ENCODE peak calls at places on chromosomes 7 and 10, in six cellular contexts. V, J, Y, M, I and A are unnamed samples.

GRCh38 chr10:56505555-56505954 is 144.5 kb upstream of the ZWINT start:
- DNase-seq in V (no peak), J (no peak), Y (no peak), M (no peak), I (no peak), A (no peak)

GRCh38 chr10:71778071-71778470 is 4.8 kb upstream of the VSIR start:
- DNase-seq in V (no peak), J (no peak), Y (no peak), M (no peak), I (no peak), A (no peak)

GRCh38 chr7:90236890-90237289 is 8.1 kb upstream of the CFAP69 start:
- DNase-seq in V (no peak), J (no peak), Y (no peak), M (no peak), I (no peak), A (no peak)

GRCh38 chr10:61464461-61465215 is 11.5 kb upstream of the TMEM26 start:
- DNase-seq in V (no peak), J (no peak), Y (no peak), M (no peak), I (no peak), A (no peak)

GRCh38 chr10:94049911-94050310 is 56.2 kb downstream of the PLCE1 start:
- DNase-seq in V (no peak), J (no peak), Y (peak), M (no peak), I (no peak), A (no peak)

GRCh38 chr10:34024708-34025425 is 690.4 kb upstream of the NRP1 start:
- DNase-seq in V (peak), J (no peak), Y (no peak), M (peak), I (no peak), A (no peak)

GRCh38 chr10:112503643-112504042 is 56.6 kb downstream of the VTI1A start:
- DNase-seq in V (no peak), J (no peak), Y (no peak), M (no peak), I (no peak), A (no peak)

GRCh38 chr10:26780793-26781601 is 79.8 kb downstream of the ABI1 start:
- DNase-seq in V (peak), J (no peak), Y (no peak), M (no peak), I (no peak), A (no peak)

GRCh38 chr7:42156541-42156865 is 80.5 kb downstream of the GLI3 start:
- DNase-seq in V (no peak), J (no peak), Y (no peak), M (no peak), I (no peak), A (no peak)

GRCh38 chr10:61832866-61833481 is 68.5 kb upstream of the ARID5B start:
- DNase-seq in V (no peak), J (no peak), Y (no peak), M (no peak), I (no peak), A (no peak)

GRCh38 chr7:99326408-99326782 is 697 bp downstream of the ARPC1A start:
- DNase-seq in V (no peak), J (no peak), Y (no peak), M (no peak), I (no peak), A (no peak)

GRCh38 chr10:92240289-92241157 is 50.4 kb downstream of the CPEB3 start:
- DNase-seq in V (peak), J (peak), Y (peak), M (peak), I (peak), A (peak)

GRCh38 chr7:105198223-105198622 is 184.2 kb downstream of the KMT2E start:
- DNase-seq in V (no peak), J (no peak), Y (no peak), M (no peak), I (no peak), A (no peak)

GRCh38 chr10:129483427-129484010 is 16.5 kb downstream of the MGMT start:
- DNase-seq in V (no peak), J (no peak), Y (no peak), M (no peak), I (no peak), A (no peak)

GRCh38 chr10:43140414-43140813 is 2.2 kb downstream of the CSGALNACT2 start:
- DNase-seq in V (peak), J (no peak), Y (no peak), M (no peak), I (no peak), A (no peak)

GRCh38 chr10:69958232-69958902 is 94.3 kb upstream of the MACROH2A2 start:
- DNase-seq in V (peak), J (no peak), Y (no peak), M (peak), I (no peak), A (peak)

GRCh38 chr10:74437822-74438221 is 286.8 kb downstream of the ADK start:
- DNase-seq in V (peak), J (no peak), Y (no peak), M (no peak), I (no peak), A (no peak)

GRCh38 chr7:98119257-98119918 is 12.7 kb downstream of the LMTK2 start:
- DNase-seq in V (peak), J (no peak), Y (no peak), M (no peak), I (no peak), A (no peak)

GRCh38 chr10:125761961-125762360 is 13.7 kb downstream of the MMP21 start:
- DNase-seq in V (no peak), J (no peak), Y (no peak), M (peak), I (no peak), A (no peak)

GRCh38 chr7:65233409-65234034 is 140.1 kb upstream of the ZNF92 start:
- DNase-seq in V (no peak), J (no peak), Y (no peak), M (no peak), I (no peak), A (no peak)

GRCh38 chr10:75097666-75098285 is 13.7 kb upstream of the SAMD8 start:
- DNase-seq in V (no peak), J (no peak), Y (peak), M (peak), I (no peak), A (no peak)

GRCh38 chr10:26556756-26557640 is 118.9 kb downstream of the APBB1IP start:
- DNase-seq in V (peak), J (no peak), Y (peak), M (peak), I (no peak), A (no peak)

GRCh38 chr10:37489658-37490003 is 364.2 kb downstream of the ANKRD30A start:
- DNase-seq in V (no peak), J (no peak), Y (no peak), M (no peak), I (no peak), A (no peak)

GRCh38 chr10:96987842-96988175 is 155.7 kb downstream of the LCOR start:
- DNase-seq in V (no peak), J (no peak), Y (no peak), M (no peak), I (no peak), A (no peak)

GRCh38 chr7:157686285-157686894 is 349.6 kb downstream of the DNAJB6 start:
- DNase-seq in V (no peak), J (no peak), Y (no peak), M (peak), I (no peak), A (no peak)

GRCh38 chr7:131774419-131775220 is 218.2 kb upstream of the PODXL start:
- DNase-seq in V (peak), J (no peak), Y (no peak), M (peak), I (no peak), A (no peak)

GRCh38 chr7:69795932-69796331 is 197.7 kb downstream of the AUTS2 start:
- DNase-seq in V (no peak), J (no peak), Y (no peak), M (no peak), I (no peak), A (no peak)

GRCh38 chr10:49062229-49062628 is 53.1 kb downstream of the VSTM4 start:
- DNase-seq in V (no peak), J (no peak), Y (no peak), M (no peak), I (no peak), A (no peak)

GRCh38 chr7:27994639-27995038 is 186.0 kb downstream of the JAZF1 start:
- DNase-seq in V (no peak), J (no peak), Y (peak), M (no peak), I (no peak), A (no peak)

GRCh38 chr10:88980836-88981235 is 9.8 kb upstream of the FAS start:
- DNase-seq in V (no peak), J (no peak), Y (no peak), M (no peak), I (no peak), A (no peak)